ENCODE peak calls at places on chromosome 20, in four cellular contexts. R is CD8-positive, alpha-beta memory T cell; O is CD4-positive, alpha-beta memory T cell; W is cardiac fibroblast. Q is an unnamed sample.

GRCh38 chr20:60254901-60255411 is 296.7 kb downstream of the CDH26 start:
- DNase-seq in W (peak), O (no peak), R (no peak), Q (no peak)

GRCh38 chr20:37758332-37758731 is 64.5 kb downstream of the CTNNBL1 start:
- DNase-seq in W (no peak), R (no peak), O (no peak), Q (no peak)

GRCh38 chr20:3237958-3238615 is 903 bp downstream of the SLC4A11 start:
- DNase-seq in O (no peak), W (no peak), R (no peak), Q (no peak)

GRCh38 chr20:10925767-10926166 is 252.0 kb upstream of the JAG1 start:
- DNase-seq in O (no peak), R (no peak), W (no peak), Q (no peak)

GRCh38 chr20:15862178-15862577 is 711.1 kb downstream of the KIF16B start:
- DNase-seq in O (no peak), R (no peak), W (no peak), Q (no peak)

GRCh38 chr20:51481311-51481997 is 61.1 kb downstream of the NFATC2 start:
- DNase-seq in R (peak), O (peak), W (no peak), Q (no peak)

GRCh38 chr20:58892932-58893224 is 40.4 kb downstream of the GNAS start:
- DNase-seq in O (no peak), W (no peak), R (no peak), Q (peak)

GRCh38 chr20:51092238-51092822 is 69.4 kb upstream of the KCNG1 start:
- DNase-seq in W (peak), R (no peak), O (no peak), Q (no peak)

GRCh38 chr20:21272679-21273078 is 30.5 kb upstream of the XRN2 start:
- DNase-seq in R (no peak), O (no peak), W (no peak), Q (no peak)

GRCh38 chr20:51385941-51386530 is 156.5 kb downstream of the NFATC2 start:
- DNase-seq in R (peak), W (peak), O (peak), Q (peak)

GRCh38 chr20:49526056-49526455 is 41.9 kb downstream of the PTGIS start:
- DNase-seq in W (no peak), R (no peak), O (no peak), Q (no peak)

GRCh38 chr20:50911716-50912115 is 19.5 kb downstream of the ADNP start:
- DNase-seq in O (no peak), R (no peak), W (no peak), Q (no peak)

GRCh38 chr20:7770578-7770977 is 169.7 kb downstream of the HAO1 start:
- DNase-seq in O (no peak), W (no peak), R (no peak), Q (peak)

GRCh38 chr20:43938932-43939761 is 24.5 kb downstream of the TOX2 start:
- DNase-seq in O (no peak), R (no peak), W (peak), Q (no peak)

GRCh38 chr20:31573555-31574295 is 31.4 kb upstream of the ID1 start:
- DNase-seq in R (no peak), O (no peak), W (no peak), Q (no peak)

GRCh38 chr20:14729390-14729789 is 392.0 kb upstream of the FLRT3 start:
- DNase-seq in O (no peak), R (no peak), W (no peak), Q (no peak)

GRCh38 chr20:43942661-43943285 is 28.1 kb downstream of the TOX2 start:
- DNase-seq in O (peak), W (peak), R (peak), Q (peak)

GRCh38 chr20:10731190-10731955 is 57.6 kb upstream of the JAG1 start:
- DNase-seq in R (no peak), O (no peak), W (peak), Q (no peak)

GRCh38 chr20:3539708-3540107 is 68.9 kb downstream of the ATRN start:
- DNase-seq in W (peak), R (no peak), O (no peak), Q (no peak)

GRCh38 chr20:62732766-62733165 is 24.1 kb downstream of the NTSR1 start:
- DNase-seq in R (no peak), O (no peak), W (no peak), Q (no peak)

GRCh38 chr20:13034936-13035335 is 26.2 kb downstream of the SPTLC3 start:
- DNase-seq in O (no peak), R (no peak), W (no peak), Q (no peak)

GRCh38 chr20:62136283-62137091 is 6.7 kb downstream of the PSMA7 start:
- DNase-seq in W (peak), R (peak), O (peak), Q (peak)

GRCh38 chr20:16548073-16548672 is 25.1 kb downstream of the KIF16B start:
- DNase-seq in O (no peak), R (no peak), W (no peak), Q (no peak)

GRCh38 chr20:12916699-12917098 is 92.1 kb upstream of the SPTLC3 start:
- DNase-seq in O (no peak), R (no peak), W (no peak), Q (no peak)

GRCh38 chr20:35616465-35617396 is 1.1 kb downstream of the SPAG4 start:
- DNase-seq in O (peak), W (peak), R (no peak), Q (peak)

GRCh38 chr20:37567671-37568588 is 40.3 kb upstream of the BLCAP start:
- DNase-seq in W (no peak), O (no peak), R (no peak), Q (no peak)

GRCh38 chr20:44851545-44851944 is 34.0 kb upstream of the YWHAB start:
- DNase-seq in R (no peak), O (no peak), W (no peak), Q (no peak)

DNA sequence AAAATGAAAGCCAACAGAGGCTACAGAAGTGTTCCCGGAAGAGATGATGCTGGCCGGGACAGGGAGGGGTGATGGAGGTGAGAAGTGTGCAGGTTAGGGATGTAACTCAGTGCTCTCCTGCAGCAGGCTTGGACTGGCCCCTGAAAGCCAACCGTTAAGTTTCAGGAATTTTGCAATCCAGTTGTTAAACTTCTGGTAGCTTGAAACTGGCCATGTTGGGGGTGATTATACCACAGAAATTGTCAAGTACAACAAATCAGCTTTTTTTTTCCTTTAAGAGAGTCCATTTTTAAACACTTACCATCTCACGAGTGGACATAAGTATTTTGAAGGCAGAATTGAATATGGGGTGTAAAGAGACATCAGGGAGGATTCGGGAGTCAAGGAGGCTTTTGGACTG is 8.8 kb upstream of the SIRPB1 start:
- DNase-seq in R (no peak), O (no peak), W (no peak), Q (no peak)
- H3K4me3 ChIP-seq in R (no peak), O (no peak), W (no peak), Q (no peak)

DNA sequence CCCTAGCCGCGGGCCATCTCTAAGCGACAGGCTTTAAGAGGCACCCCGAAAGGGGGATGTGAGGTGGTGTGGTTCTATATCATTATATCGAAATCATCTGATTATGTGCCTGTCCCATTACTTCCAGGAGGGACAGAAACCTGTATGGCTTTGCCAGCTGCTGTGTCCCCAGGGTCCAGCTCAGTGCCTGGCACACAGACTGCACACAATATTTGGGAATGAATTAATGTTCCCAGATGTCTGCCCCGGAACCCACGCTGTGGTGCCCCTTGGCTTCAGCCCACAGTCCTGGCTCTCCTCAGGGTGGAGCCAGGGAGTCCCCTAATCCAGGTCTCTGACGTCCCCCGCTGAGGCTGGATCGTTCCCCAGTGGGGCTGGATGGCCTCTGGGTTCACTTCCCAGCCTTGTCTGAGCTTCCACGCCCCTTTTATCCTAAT is 8.9 kb upstream of the AHCY start:
- DNase-seq in W (no peak), O (no peak), R (no peak), Q (no peak)
- H3K4me3 ChIP-seq in W (no peak), O (no peak), R (no peak), Q (no peak)

DNA sequence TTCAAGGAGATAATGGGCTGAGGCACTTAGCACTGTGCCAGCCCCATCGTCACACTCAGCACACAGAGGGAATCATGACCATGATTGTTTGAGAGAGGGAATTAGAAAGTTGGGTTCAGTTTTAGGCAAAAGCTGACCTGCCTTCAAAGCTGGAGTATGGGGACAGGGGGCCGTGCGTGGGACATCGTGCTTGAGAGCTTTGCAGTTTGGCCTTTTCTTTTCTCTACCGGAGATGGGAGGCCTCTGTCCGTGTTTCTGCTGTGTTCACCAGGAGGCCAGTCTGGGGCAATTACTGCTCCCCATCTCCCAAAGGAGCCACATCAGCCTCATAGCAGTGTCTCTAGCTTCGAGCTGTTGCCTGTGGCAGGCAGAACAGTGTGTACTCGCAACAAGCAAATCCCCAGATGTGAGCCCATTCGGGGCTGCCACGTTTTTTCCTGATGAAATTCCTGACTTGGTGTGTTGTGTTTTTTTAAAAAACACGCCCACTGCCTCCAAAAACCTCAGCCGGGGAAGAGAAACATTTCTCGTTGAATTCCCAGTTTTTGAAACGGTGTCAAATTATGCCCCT is 20.2 kb downstream of the EYA2 start:
- DNase-seq in O (no peak), W (no peak), R (no peak), Q (no peak)
- H3K4me3 ChIP-seq in O (no peak), W (no peak), R (no peak), Q (no peak)

DNA sequence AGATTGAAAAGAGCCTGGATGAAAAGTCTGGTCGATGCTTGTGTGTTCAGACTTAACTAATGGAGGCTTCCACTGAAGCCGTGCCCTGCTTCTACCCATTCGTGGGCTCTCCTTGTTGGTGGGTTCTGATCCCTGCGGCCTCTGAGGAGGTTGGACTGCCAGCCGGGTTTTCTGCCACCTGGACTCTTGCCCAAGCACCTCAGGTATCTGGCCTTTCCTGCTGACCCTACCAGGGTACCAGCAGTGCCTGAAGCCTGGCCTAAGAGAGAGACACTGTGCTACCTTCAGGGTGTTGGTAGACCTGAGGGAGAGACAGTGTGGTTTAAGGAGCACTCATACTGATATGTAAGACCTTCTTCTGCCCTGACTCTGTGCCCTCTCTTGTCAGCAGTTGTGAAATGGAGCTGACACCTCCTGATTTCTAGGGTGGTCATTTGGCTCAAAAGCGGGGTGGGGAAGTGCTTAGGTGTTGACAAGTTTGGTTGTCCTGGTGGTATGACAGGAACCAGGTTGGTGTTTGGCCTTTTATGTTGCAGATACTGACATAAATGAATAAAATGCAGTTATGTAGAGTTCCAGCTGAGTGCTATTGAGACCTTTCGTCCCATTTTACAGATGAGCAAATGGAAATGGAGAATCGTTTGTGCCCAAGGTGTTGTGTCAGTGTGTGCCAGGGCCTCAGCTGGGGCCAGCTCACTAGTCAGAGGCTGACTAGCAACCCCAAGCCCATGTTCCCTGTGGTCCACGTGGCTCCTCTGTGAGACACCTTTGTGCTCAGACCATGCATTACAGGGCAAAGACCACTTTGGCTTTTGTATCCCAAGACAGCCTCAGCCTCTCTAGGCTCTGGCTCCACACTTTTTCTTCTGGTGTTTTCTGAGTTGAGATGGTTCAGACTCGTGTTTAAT is 3.1 kb downstream of the PLCG1 start:
- DNase-seq in W (no peak), R (no peak), O (no peak), Q (no peak)
- H3K4me3 ChIP-seq in W (no peak), R (peak), O (peak), Q (peak)

GRCh38 chr20:22576273-22576672 is 8.1 kb downstream of the FOXA2 start:
- DNase-seq in W (no peak), O (no peak), R (no peak), Q (no peak)
- H3K4me3 ChIP-seq in W (no peak), O (no peak), R (no peak), Q (no peak)

GRCh38 chr20:63947638-63948456 is 8.4 kb downstream of the UCKL1 start:
- DNase-seq in R (no peak), W (no peak), O (peak), Q (no peak)

GRCh38 chr20:63951398-63952209 is 4.6 kb downstream of the UCKL1 start:
- DNase-seq in W (no peak), O (no peak), R (no peak), Q (no peak)

GRCh38 chr20:63952210-63952535 is 4.0 kb downstream of the UCKL1 start:
- DNase-seq in O (no peak), W (no peak), R (no peak), Q (no peak)

GRCh38 chr20:63952769-63953168 is 3.4 kb downstream of the UCKL1 start:
- DNase-seq in O (no peak), R (no peak), W (no peak), Q (no peak)

GRCh38 chr20:63950701-63951397 is 5.4 kb downstream of the UCKL1 start:
- DNase-seq in W (no peak), R (no peak), O (no peak), Q (no peak)
- H3K4me3 ChIP-seq in W (no peak), R (no peak), O (no peak), Q (no peak)

DNA sequence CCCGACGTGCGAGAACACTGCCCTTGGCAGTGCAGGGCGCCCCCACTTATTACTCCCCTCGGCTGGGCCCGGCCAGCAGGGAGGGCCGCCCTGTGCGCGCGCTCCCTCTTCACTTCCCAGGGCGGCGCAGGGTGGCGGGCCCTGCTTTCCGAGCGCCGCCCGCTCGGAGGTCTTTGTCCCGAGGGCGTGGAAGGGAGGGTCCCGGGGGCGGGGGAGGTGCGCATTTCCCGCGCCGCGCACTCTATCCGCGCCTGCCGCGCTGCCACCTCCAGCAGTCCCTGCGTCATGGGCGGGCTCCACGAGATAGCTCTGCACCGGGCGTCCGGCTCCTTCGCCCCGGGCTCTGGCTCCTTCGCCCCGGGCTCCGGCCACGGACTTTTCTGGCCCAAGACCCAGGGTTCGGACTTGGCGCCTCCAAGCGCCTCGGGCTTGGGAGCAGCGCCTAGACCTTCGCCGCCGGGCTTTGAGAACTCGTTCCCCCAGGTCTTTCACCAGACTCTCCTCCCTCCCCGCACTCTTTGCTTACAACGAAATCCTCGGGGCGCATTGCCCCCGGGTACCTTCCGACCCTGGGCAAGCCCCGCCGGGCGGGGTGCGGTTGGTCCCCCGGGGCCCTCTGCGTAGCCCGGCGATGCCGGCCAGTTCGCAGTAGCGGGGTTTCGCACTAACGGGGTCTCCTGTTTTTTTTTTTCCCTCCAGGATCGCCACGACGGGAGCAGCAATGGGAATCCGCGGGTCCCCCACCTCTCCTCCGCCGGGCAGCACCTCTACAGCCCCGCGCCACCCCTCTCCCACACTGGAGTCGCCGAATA is 1.6 kb downstream of the TFAP2C start:
- DNase-seq in O (no peak), W (no peak), R (no peak), Q (no peak)
- H3K4me3 ChIP-seq in O (no peak), W (no peak), R (no peak), Q (peak)

Q was measured in Jurkat, Clone E6-1.